ENCODE peak calls at places on chromosomes 2 and 18, in seven cellular contexts. D is right lobe of liver, L is body of pancreas, X is endothelial cell of umbilical vein, O is prostate gland, S is tibial nerve, J is uterus. M is an unnamed sample.

GRCh38 chr2:106107509-106108131 is 86.5 kb downstream of the UXS1 start:
- DNase-seq in O (no peak), S (no peak), J (no peak), L (no peak), D (no peak), X (no peak), M (no peak)

GRCh38 chr2:39734451-39734850 is 44.6 kb downstream of the THUMPD2 start:
- DNase-seq in O (no peak), S (no peak), D (no peak), J (no peak), L (no peak), X (no peak), M (no peak)

GRCh38 chr2:226671177-226671676 is 128.4 kb downstream of the IRS1 start:
- DNase-seq in S (no peak), J (no peak), X (no peak), D (no peak), O (no peak), L (no peak), M (no peak)

GRCh38 chr2:12619975-12620374 is 96.8 kb upstream of the TRIB2 start:
- DNase-seq in O (no peak), J (no peak), D (no peak), S (peak; percentile 47), L (peak; percentile 20), X (no peak), M (no peak)

GRCh38 chr2:176173679-176174381 is 14.6 kb upstream of the HOXD1 start:
- DNase-seq in D (no peak), S (no peak), X (no peak), J (no peak), O (no peak), L (no peak), M (no peak)

GRCh38 chr2:168538534-168538933 is 82.5 kb downstream of the CERS6 start:
- DNase-seq in S (no peak), O (no peak), X (no peak), D (no peak), J (no peak), L (no peak), M (no peak)

GRCh38 chr2:225937625-225938024 is 538.1 kb downstream of the NYAP2 start:
- DNase-seq in J (no peak), L (no peak), O (no peak), D (no peak), X (no peak), S (no peak), M (no peak)

GRCh38 chr2:128636802-128637147 is 318.1 kb upstream of the HS6ST1 start:
- DNase-seq in X (no peak), L (no peak), J (no peak), S (no peak), O (no peak), D (peak; percentile 31), M (no peak)

GRCh38 chr2:144237845-144238637 is 281.9 kb downstream of the ZEB2 start:
- DNase-seq in L (peak; percentile 25), S (peak; percentile 10), X (no peak), O (no peak), D (no peak), J (no peak), M (no peak)

GRCh38 chr2:144771348-144771747 is 251.4 kb upstream of the ZEB2 start:
- DNase-seq in L (no peak), J (no peak), S (no peak), D (no peak), O (no peak), X (no peak), M (no peak)

GRCh38 chr2:176099159-176099736 is 347 bp upstream of the HOXD12 start:
- DNase-seq in O (no peak), S (no peak), D (no peak), J (no peak), L (no peak), X (no peak), M (no peak)

GRCh38 chr2:170530284-170530745 is 184.8 kb upstream of the SP5 start:
- DNase-seq in X (peak; percentile 75), J (peak; percentile 94), O (peak; percentile 90), D (peak; percentile 82), L (peak; percentile 86), S (peak; percentile 91), M (peak; percentile 87)

GRCh38 chr2:233838726-233839446 is 15.4 kb downstream of the HJURP start:
- DNase-seq in J (no peak), X (no peak), L (no peak), O (no peak), S (no peak), D (no peak), M (no peak)

GRCh38 chr2:240789501-240790369 is 30.3 kb downstream of the KIF1A start:
- DNase-seq in O (no peak), L (no peak), D (no peak), J (no peak), S (no peak), X (no peak), M (peak; percentile 10)

GRCh38 chr2:150165479-150165878 is 322.0 kb downstream of the RND3 start:
- DNase-seq in O (no peak), X (no peak), S (no peak), J (no peak), L (no peak), D (no peak), M (no peak)

GRCh38 chr18:22470511-22471181 is 52.9 kb upstream of the CTAGE1 start:
- DNase-seq in O (no peak), X (peak; percentile 94), S (no peak), J (no peak), L (peak; percentile 48), D (no peak), M (peak; percentile 48)

GRCh38 chr2:8212239-8212638 is 469.6 kb upstream of the ID2 start:
- DNase-seq in J (no peak), S (no peak), D (no peak), L (no peak), X (no peak), O (no peak), M (no peak)

GRCh38 chr2:191566347-191566746 is 111.6 kb upstream of the NABP1 start:
- DNase-seq in J (peak; percentile 23), L (peak; percentile 74), X (peak; percentile 54), S (peak; percentile 79), D (peak; percentile 64), O (peak; percentile 29), M (peak; percentile 52)

GRCh38 chr2:78978340-78978739 is 47.2 kb upstream of the REG3G start:
- DNase-seq in S (no peak), D (no peak), X (no peak), J (no peak), L (no peak), O (no peak), M (no peak)

DNA sequence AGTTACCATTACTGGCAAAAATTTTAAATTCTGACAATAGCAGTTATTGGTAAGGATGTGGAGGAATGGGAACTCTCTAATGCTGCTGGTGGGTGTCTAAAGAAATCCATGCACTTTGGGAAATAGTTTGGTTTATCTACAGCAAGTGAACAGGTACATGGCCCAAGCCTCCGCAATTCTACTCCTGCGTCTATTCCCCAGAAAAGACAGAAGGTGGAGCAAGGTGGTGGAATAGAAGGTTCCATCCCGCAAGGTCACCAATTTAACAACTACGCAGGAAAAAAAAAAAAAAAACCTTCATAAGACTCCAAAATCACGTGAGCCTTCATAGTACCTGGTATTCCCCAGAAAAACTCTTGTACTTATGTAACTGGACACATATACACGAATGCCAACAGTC is 6.5 kb downstream of the CFAP65 start:
- DNase-seq in S (no peak), X (no peak), D (no peak), J (no peak), L (no peak), O (no peak), M (no peak)
- H3K27me3 ChIP-seq in S (peaks cover 56% of the 10 kb centered on the region), X (peaks cover 18% of the 10 kb centered on the region), D (no peaks in the 10 kb centered on the region), J (no peaks in the 10 kb centered on the region), L (no peaks in the 10 kb centered on the region), O (no peaks in the 10 kb centered on the region), M (peaks cover 8% of the 10 kb centered on the region)

DNA sequence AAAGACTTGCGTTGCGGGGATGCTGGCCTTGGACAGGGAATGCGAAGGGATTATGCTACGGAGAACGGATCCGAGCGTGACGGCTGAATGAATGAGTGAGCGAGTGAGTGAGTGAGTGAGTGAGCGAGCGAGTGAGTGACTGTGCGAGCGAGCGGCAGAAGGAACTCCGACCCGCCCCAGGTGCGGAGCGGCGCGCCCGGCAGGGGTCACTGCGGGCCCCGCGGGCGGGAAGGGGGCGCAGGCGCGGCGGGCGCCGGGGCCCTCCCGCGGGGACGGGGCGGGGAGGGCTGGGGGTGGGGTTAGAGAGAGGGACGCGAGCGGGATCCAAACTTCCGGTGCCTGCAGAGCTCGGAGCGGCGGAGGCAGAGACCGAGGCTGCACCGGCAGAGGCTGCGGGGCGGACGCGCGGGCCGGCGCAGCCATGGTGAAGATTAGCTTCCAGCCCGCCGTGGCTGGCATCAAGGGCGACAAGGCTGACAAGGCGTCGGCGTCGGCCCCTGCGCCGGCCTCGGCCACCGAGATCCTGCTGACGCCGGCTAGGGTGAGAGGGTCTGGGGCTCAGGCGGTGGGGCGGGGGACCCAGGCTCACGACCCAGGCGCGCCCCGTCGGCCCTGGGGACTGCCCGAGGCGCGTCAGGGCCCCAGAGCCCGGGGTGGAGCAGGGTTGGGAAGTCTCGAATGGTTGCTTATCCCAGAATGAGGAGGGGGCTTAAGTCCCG is at the start of gene ITM2C:
- DNase-seq in D (no peak), J (peak; percentile 63), S (no peak), O (peak; percentile 61), L (peak; percentile 73), X (peak; percentile 19), M (peak; percentile 72)
- TF ChIP-seq POLR2A in D (peak; percentile 52), J (no peak), S (peak; percentile 39), O (peak; percentile 48), L (peak; percentile 28), X (no peak), M (no peak)

DNA sequence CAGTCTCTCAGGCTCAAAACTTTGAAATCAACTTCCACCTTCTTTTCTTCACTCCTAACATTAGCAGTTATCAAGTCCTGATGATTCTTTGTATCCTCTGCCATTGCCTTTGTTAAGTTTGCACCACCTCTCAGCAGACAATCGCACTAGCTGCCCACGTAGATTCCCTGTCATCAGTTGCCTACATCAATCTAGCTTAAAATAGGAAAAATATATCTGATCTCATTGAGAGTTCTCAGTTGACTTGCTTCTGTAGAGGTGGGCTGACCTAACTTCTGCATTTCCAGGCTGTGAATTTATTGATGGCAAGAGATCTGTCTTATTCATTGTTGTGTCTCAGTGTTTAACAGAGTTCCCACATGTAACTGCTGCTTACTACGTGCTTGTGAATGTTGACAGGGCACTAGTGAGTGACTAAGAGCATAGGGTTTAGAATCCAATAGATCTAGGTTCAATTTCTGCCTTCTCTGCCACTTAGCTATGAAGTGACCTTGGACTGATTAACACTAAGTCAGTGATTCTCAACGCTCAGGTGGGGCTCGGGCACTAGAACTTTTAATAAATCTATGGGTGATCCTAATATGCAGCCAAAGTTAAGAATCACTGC is 3.7 kb upstream of the INSIG2 start:
- DNase-seq in D (no peak), X (no peak), S (no peak), L (no peak), J (no peak), O (no peak), M (no peak)
- H3K27me3 ChIP-seq in D (no peaks in the 10 kb centered on the region), X (peaks cover 35% of the 10 kb centered on the region), S (no peaks in the 10 kb centered on the region), L (no peaks in the 10 kb centered on the region), J (no peaks in the 10 kb centered on the region), O (no peaks in the 10 kb centered on the region), M (no peaks in the 10 kb centered on the region)

GRCh38 chr18:75678662-75679061 is 251.2 kb upstream of the SMIM21 start:
- DNase-seq in J (no peak), S (no peak), O (no peak), L (no peak), D (no peak), X (no peak), M (no peak)
- TF ChIP-seq POLR2A in J (no peak), S (no peak), O (no peak), L (no peak), D (no peak), X (no peak), M (no peak)

GRCh38 chr2:218959141-218959731 is at the start of gene CDK5R2:
- DNase-seq in J (peak; percentile 56), L (peak; percentile 75), O (peak; percentile 51), D (peak; percentile 53), S (peak; percentile 48), X (peak; percentile 77), M (peak; percentile 74)
- H3K27me3 ChIP-seq in J (peaks cover 38% of the 10 kb centered on the region), L (peaks cover 43% of the 10 kb centered on the region), O (peaks cover 43% of the 10 kb centered on the region), D (peaks cover 16% of the 10 kb centered on the region), S (peaks cover 94% of the 10 kb centered on the region), X (peaks cover 55% of the 10 kb centered on the region), M (peaks cover 78% of the 10 kb centered on the region)

GRCh38 chr2:54456526-54457325 is 599 bp downstream of the SPTBN1 start:
- DNase-seq in S (no peak), O (no peak), D (peak; percentile 52), J (peak; percentile 30), X (peak; percentile 40), L (peak; percentile 22), M (peak; percentile 72)
- TF ChIP-seq POLR2A in S (no peak), O (no peak), D (no peak), J (no peak), X (no peak), L (no peak), M (no peak)

M was measured in heart left ventricle.